ENCODE peak calls at places on chromosomes 6 and 20, in five cellular contexts. J, B, U, L and E are unnamed samples.

GRCh38 chr20:40776702-40777457 is 87.8 kb upstream of the MAFB start:
- DNase-seq in J (peak; percentile 66), B (no peak), U (no peak), L (no peak), E (no peak)

GRCh38 chr6:36576573-36576972 is 17.6 kb upstream of the SRSF3 start:
- DNase-seq in J (no peak), B (no peak), U (no peak), L (no peak), E (no peak)

GRCh38 chr6:36657942-36658544 is 20.5 kb upstream of the CDKN1A start:
- DNase-seq in J (no peak), B (no peak), U (no peak), L (no peak), E (peak; percentile 92)

GRCh38 chr20:23050847-23051627 is 1.6 kb upstream of the THBD start:
- DNase-seq in J (peak; percentile 96), B (peak; percentile 81), U (peak; percentile 34), L (peak; percentile 79), E (peak; percentile 55)

GRCh38 chr6:147058786-147059434 is 145.3 kb upstream of the STXBP5 start:
- DNase-seq in J (no peak), B (no peak), U (no peak), L (no peak), E (peak; percentile 39)

GRCh38 chr20:1397710-1398109 is 4.9 kb upstream of the FKBP1A start:
- DNase-seq in J (peak; percentile 32), B (no peak), U (no peak), L (no peak), E (no peak)

GRCh38 chr6:5645275-5645674 is 361.4 kb downstream of the NRN1 start:
- DNase-seq in J (no peak), B (no peak), U (no peak), L (no peak), E (no peak)

GRCh38 chr20:52410182-52410647 is 218.6 kb upstream of the ZFP64 start:
- DNase-seq in J (no peak), B (no peak), U (no peak), L (no peak), E (peak; percentile 18)

GRCh38 chr20:45019027-45019763 is 52.9 kb downstream of the STK4 start:
- DNase-seq in J (no peak), B (no peak), U (no peak), L (no peak), E (no peak)

GRCh38 chr6:142537612-142538478 is 236.0 kb downstream of the ADGRG6 start:
- DNase-seq in J (no peak), B (no peak), U (no peak), L (no peak), E (no peak)

GRCh38 chr20:48750941-48751620 is 76.7 kb downstream of the PREX1 start:
- DNase-seq in J (no peak), B (no peak), U (no peak), L (no peak), E (no peak)

GRCh38 chr6:22099241-22099640 is 197.6 kb downstream of the PRL start:
- DNase-seq in J (no peak), B (no peak), U (no peak), L (no peak), E (no peak)

GRCh38 chr6:125279961-125280360 is 21.8 kb downstream of the HDDC2 start:
- DNase-seq in J (no peak), B (no peak), U (no peak), L (no peak), E (no peak)

GRCh38 chr6:46393940-46394337 is 97.3 kb downstream of the RCAN2 start:
- DNase-seq in J (no peak), B (no peak), U (no peak), L (no peak), E (no peak)

GRCh38 chr20:4880051-4880450 is 121.3 kb downstream of the SLC23A2 start:
- DNase-seq in J (no peak), B (no peak), U (no peak), L (no peak), E (no peak)

GRCh38 chr6:10529231-10529801 is 8.2 kb downstream of the GCNT2 start:
- DNase-seq in J (peak; percentile 70), B (no peak), U (peak; percentile 58), L (no peak), E (peak; percentile 74)

GRCh38 chr6:125094563-125094962 is 59.0 kb upstream of the TPD52L1 start:
- DNase-seq in J (no peak), B (no peak), U (no peak), L (no peak), E (no peak)

GRCh38 chr6:42050897-42051653 is 751 bp downstream of the TAF8 start:
- DNase-seq in J (no peak), B (no peak), U (no peak), L (no peak), E (no peak)

GRCh38 chr6:158817298-158818007 is 1.7 kb downstream of the EZR start:
- DNase-seq in J (peak; percentile 86), B (no peak), U (no peak), L (peak; percentile 40), E (no peak)

GRCh38 chr6:106253194-106253593 is 72.4 kb downstream of the ATG5 start:
- DNase-seq in J (no peak), B (no peak), U (no peak), L (no peak), E (no peak)

GRCh38 chr6:1916334-1916985 is 306.7 kb downstream of the FOXC1 start:
- DNase-seq in J (no peak), B (no peak), U (no peak), L (no peak), E (peak; percentile 84)

GRCh38 chr6:88547768-88548167 is 381.6 kb upstream of the CNR1 start:
- DNase-seq in J (no peak), B (no peak), U (no peak), L (no peak), E (peak; percentile 94)

GRCh38 chr6:28789553-28790083 is 134.2 kb downstream of the TRIM27 start:
- DNase-seq in J (no peak), B (no peak), U (no peak), L (peak; percentile 17), E (no peak)

GRCh38 chr20:24868396-24868927 is 80.6 kb upstream of the CST7 start:
- DNase-seq in J (no peak), B (no peak), U (no peak), L (no peak), E (no peak)

GRCh38 chr20:38859070-38859690 is 53.7 kb downstream of the PPP1R16B start:
- DNase-seq in J (no peak), B (no peak), U (no peak), L (no peak), E (no peak)

DNA sequence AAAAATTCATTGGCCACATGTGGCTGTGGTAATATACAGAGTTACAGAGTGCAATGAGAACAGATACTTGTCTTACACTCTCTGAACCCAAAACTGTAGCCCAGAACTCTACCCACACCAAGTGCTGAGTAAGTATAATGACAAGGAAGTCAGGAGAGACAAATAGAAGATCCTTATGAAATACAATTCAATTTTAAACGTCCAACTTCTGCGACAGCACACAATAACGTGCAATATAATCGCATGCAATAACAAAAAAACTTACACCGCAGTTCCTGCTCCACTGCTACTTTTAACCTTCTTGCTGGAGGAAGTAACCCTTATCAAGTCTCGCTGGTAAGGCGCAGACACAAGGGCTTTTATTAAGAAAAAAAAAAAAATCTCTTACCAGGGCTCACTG is 881 bp downstream of the SFT2D1 start:
- DNase-seq in J (no peak), B (no peak), U (no peak), L (no peak), E (no peak)
- H3K4me3 ChIP-seq in J (peak overlapping the region; percentile 97), B (peak overlapping the region; percentile 79), U (peak overlapping the region; percentile 96), L (peak overlapping the region; percentile 95), E (peak overlapping the region; percentile 94)

DNA sequence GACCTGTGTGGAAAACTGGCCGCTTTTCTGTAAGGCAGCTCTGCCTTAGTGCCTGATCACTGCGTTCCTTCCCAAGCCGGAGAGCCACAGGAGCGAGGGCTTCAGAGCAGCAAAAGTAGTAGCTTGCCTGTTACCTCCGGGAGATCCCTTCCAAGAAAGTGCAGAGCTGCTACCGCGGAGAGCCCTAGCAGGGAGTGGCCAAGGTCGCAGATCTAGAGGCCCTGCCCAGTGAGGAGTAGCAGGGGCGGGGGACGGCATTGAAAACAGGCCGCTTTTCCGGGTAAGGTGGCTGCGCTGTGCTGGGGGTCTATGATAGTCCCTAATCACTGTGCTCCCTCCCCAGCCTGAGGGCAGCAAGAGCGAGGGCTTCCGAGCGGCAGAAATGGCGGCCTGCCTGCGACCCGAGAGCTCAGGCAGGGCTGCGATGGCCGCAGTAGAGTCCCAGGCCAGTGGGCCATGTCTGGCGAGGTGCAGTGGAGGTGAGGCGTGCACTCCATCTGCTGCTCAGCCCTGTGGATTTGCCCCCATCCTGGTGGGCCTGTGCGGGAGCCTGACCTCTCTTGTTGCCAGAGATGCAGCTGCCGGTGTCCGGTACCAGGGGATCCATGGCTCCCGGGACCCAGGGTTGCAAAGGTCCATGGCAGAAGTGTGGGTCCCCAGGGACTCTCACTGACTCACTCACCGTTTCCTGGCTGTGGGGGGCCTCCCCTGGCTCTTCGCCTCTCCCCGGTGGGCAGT is 67.3 kb downstream of the KLHL32 start:
- DNase-seq in J (no peak), B (no peak), U (no peak), L (no peak), E (no peak)
- TF ChIP-seq CTCF in J (no peak), B (no peak), U (no peak), L (no peak), E (no peak)

GRCh38 chr6:2993755-2994317 is 5.9 kb upstream of the NQO2 start:
- DNase-seq in J (no peak), B (no peak), U (no peak), L (no peak), E (no peak)

GRCh38 chr6:2990932-2991506 is 8.7 kb upstream of the NQO2 start:
- DNase-seq in J (no peak), B (no peak), U (no peak), L (no peak), E (no peak)

GRCh38 chr6:2989332-2990178 is 10.1 kb upstream of the NQO2 start:
- DNase-seq in J (peak; percentile 94), B (peak; percentile 72), U (peak; percentile 89), L (peak; percentile 76), E (peak; percentile 98)

GRCh38 chr6:2990179-2990931 is 9.3 kb upstream of the NQO2 start:
- DNase-seq in J (no peak), B (no peak), U (no peak), L (peak; percentile 42), E (no peak)

GRCh38 chr6:2992330-2992979 is 7.2 kb upstream of the NQO2 start:
- DNase-seq in J (no peak), B (no peak), U (no peak), L (no peak), E (no peak)
- H3K4me3 ChIP-seq in J (no peak overlapping the region), B (no peak overlapping the region), U (no peak overlapping the region), L (no peak overlapping the region), E (no peak overlapping the region)

GRCh38 chr6:104109806-104110205 is 749.9 kb downstream of the HACE1 start:
- DNase-seq in J (no peak), B (no peak), U (no peak), L (no peak), E (no peak)
- TF ChIP-seq CTCF in J (no peak), B (no peak), U (no peak), L (no peak), E (no peak)